ENCODE peak calls at places on chromosomes 12 and 14, in six cellular contexts. One of them, this sample, is unnamed.

GRCh38 chr14:32480337-32480736 is 151.2 kb downstream of the AKAP6 start:
- DNase-seq in adrenal gland: no peak
- DNase-seq in HCT116: no peak
- DNase-seq in CD8-positive, alpha-beta T cell: no peak
- DNase-seq in right atrium auricular region: no peak
- DNase-seq in right cardiac atrium: no peak
- DNase-seq in this sample: no peak

GRCh38 chr12:26152507-26153102 is 27.8 kb upstream of the BHLHE41 start:
- DNase-seq in CD8-positive, alpha-beta T cell: no peak
- DNase-seq in right cardiac atrium: no peak
- DNase-seq in adrenal gland: no peak
- DNase-seq in right atrium auricular region: no peak
- DNase-seq in HCT116: no peak
- DNase-seq in this sample: no peak

GRCh38 chr12:65941388-65941787 is 117.1 kb downstream of the HMGA2 start:
- DNase-seq in right atrium auricular region: no peak
- DNase-seq in right cardiac atrium: no peak
- DNase-seq in adrenal gland: no peak
- DNase-seq in CD8-positive, alpha-beta T cell: no peak
- DNase-seq in HCT116: no peak
- DNase-seq in this sample: no peak

GRCh38 chr12:104137175-104137901 is 672 bp downstream of the NFYB start:
- DNase-seq in right atrium auricular region: no peak
- DNase-seq in right cardiac atrium: peak
- DNase-seq in HCT116: no peak
- DNase-seq in adrenal gland: peak
- DNase-seq in CD8-positive, alpha-beta T cell: peak
- DNase-seq in this sample: no peak

GRCh38 chr12:123089631-123090353 is 61.1 kb downstream of the PITPNM2 start:
- DNase-seq in HCT116: peak
- DNase-seq in right atrium auricular region: no peak
- DNase-seq in CD8-positive, alpha-beta T cell: no peak
- DNase-seq in adrenal gland: peak
- DNase-seq in right cardiac atrium: no peak
- DNase-seq in this sample: peak

GRCh38 chr12:53298154-53298553 is 1.3 kb upstream of the MYG1 start:
- DNase-seq in right cardiac atrium: no peak
- DNase-seq in right atrium auricular region: no peak
- DNase-seq in CD8-positive, alpha-beta T cell: no peak
- DNase-seq in adrenal gland: no peak
- DNase-seq in HCT116: no peak
- DNase-seq in this sample: no peak

GRCh38 chr14:103512701-103513611 is 9.7 kb downstream of the CKB start:
- DNase-seq in HCT116: no peak
- DNase-seq in right cardiac atrium: peak
- DNase-seq in right atrium auricular region: no peak
- DNase-seq in CD8-positive, alpha-beta T cell: no peak
- DNase-seq in adrenal gland: no peak
- DNase-seq in this sample: peak

GRCh38 chr12:96425973-96426372 is 25.7 kb upstream of the CDK17 start:
- DNase-seq in adrenal gland: no peak
- DNase-seq in right cardiac atrium: no peak
- DNase-seq in CD8-positive, alpha-beta T cell: no peak
- DNase-seq in right atrium auricular region: no peak
- DNase-seq in HCT116: no peak
- DNase-seq in this sample: no peak

GRCh38 chr14:91416744-91417133 is 881 bp downstream of the CCDC88C start:
- DNase-seq in adrenal gland: no peak
- DNase-seq in HCT116: no peak
- DNase-seq in right cardiac atrium: no peak
- DNase-seq in CD8-positive, alpha-beta T cell: peak
- DNase-seq in right atrium auricular region: no peak
- DNase-seq in this sample: no peak

GRCh38 chr12:48183091-48183875 is at the start of gene CCDC184:
- DNase-seq in CD8-positive, alpha-beta T cell: peak
- DNase-seq in HCT116: peak
- DNase-seq in adrenal gland: peak
- DNase-seq in right atrium auricular region: peak
- DNase-seq in right cardiac atrium: peak
- DNase-seq in this sample: no peak

GRCh38 chr12:9906888-9907287 is 25.3 kb downstream of the CLEC2A start:
- DNase-seq in right atrium auricular region: no peak
- DNase-seq in CD8-positive, alpha-beta T cell: peak
- DNase-seq in right cardiac atrium: no peak
- DNase-seq in adrenal gland: no peak
- DNase-seq in HCT116: no peak
- DNase-seq in this sample: no peak

GRCh38 chr12:114783176-114783575 is 99.2 kb upstream of the TBX3 start:
- DNase-seq in CD8-positive, alpha-beta T cell: no peak
- DNase-seq in right cardiac atrium: no peak
- DNase-seq in adrenal gland: no peak
- DNase-seq in HCT116: no peak
- DNase-seq in right atrium auricular region: no peak
- DNase-seq in this sample: no peak

GRCh38 chr14:67526676-67527459 is 6.2 kb upstream of the PLEKHH1 start:
- DNase-seq in right atrium auricular region: no peak
- DNase-seq in right cardiac atrium: no peak
- DNase-seq in HCT116: peak
- DNase-seq in adrenal gland: peak
- DNase-seq in CD8-positive, alpha-beta T cell: peak
- DNase-seq in this sample: no peak

GRCh38 chr12:110176745-110177144 is 52.6 kb downstream of the IFT81 start:
- DNase-seq in CD8-positive, alpha-beta T cell: no peak
- DNase-seq in adrenal gland: no peak
- DNase-seq in right cardiac atrium: no peak
- DNase-seq in right atrium auricular region: no peak
- DNase-seq in HCT116: no peak
- DNase-seq in this sample: no peak

GRCh38 chr14:31545328-31545727 is 15.9 kb upstream of the NUBPL start:
- DNase-seq in right atrium auricular region: no peak
- DNase-seq in HCT116: no peak
- DNase-seq in adrenal gland: no peak
- DNase-seq in CD8-positive, alpha-beta T cell: no peak
- DNase-seq in right cardiac atrium: no peak
- DNase-seq in this sample: no peak

GRCh38 chr12:95998611-95999300 is 2.6 kb upstream of the HAL start:
- DNase-seq in adrenal gland: peak
- DNase-seq in right cardiac atrium: no peak
- DNase-seq in CD8-positive, alpha-beta T cell: peak
- DNase-seq in HCT116: peak
- DNase-seq in right atrium auricular region: no peak
- DNase-seq in this sample: no peak

GRCh38 chr12:2139651-2140050 is 86.9 kb downstream of the CACNA1C start:
- DNase-seq in right atrium auricular region: no peak
- DNase-seq in HCT116: no peak
- DNase-seq in CD8-positive, alpha-beta T cell: no peak
- DNase-seq in right cardiac atrium: no peak
- DNase-seq in adrenal gland: no peak
- DNase-seq in this sample: no peak
- H3K27ac ChIP-seq in right atrium auricular region: peak
- H3K27ac ChIP-seq in HCT116: no peak
- H3K27ac ChIP-seq in CD8-positive, alpha-beta T cell: no peak
- H3K27ac ChIP-seq in right cardiac atrium: no peak
- H3K27ac ChIP-seq in adrenal gland: no peak
- H3K27ac ChIP-seq in this sample: no peak

DNA sequence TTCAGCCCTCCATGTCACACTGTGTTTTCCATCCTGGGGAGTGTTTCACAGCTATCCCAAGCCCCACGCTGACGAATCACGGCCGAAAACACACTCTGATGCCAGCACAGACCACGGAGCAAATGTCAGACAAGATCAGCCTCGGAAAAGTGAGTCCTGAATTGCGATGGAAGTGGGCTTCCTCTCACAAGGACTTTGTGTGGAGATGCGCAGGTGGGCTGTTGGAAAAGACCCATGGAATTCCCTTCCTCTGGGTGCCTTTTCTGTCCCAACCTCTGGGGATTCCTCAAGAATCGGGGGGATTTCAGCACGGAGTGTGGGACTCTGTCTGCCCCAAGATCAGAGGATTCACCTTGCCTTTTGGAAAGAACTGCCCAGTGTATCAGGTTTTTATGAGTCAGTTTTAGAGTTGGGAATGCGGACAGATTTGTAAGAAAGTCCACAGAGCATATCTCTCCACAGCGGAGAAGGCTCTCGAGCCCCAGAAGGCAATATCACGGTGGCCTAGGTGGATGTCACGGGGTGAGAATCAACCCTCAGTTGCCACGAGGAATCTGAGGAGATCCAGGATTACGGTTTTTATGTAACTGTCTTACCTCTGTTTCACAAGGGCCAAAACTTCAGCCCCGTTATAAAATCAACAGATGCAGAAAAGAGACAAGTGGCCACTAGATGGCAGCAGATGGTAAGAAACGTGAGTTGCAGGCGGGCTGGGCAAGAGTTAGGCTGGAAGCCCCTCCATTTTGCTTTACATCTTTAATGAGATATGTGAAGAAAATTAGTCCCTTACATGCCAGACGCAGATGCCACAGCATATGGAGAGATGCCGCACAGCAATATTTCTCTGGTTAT is 201.9 kb downstream of the DAD1 start:
- DNase-seq in CD8-positive, alpha-beta T cell: no peak
- DNase-seq in HCT116: peak
- DNase-seq in adrenal gland: peak
- DNase-seq in right cardiac atrium: no peak
- DNase-seq in right atrium auricular region: peak
- DNase-seq in this sample: no peak
- H3K27ac ChIP-seq in CD8-positive, alpha-beta T cell: no peak
- H3K27ac ChIP-seq in HCT116: no peak
- H3K27ac ChIP-seq in adrenal gland: no peak
- H3K27ac ChIP-seq in right cardiac atrium: no peak
- H3K27ac ChIP-seq in right atrium auricular region: no peak
- H3K27ac ChIP-seq in this sample: no peak

DNA sequence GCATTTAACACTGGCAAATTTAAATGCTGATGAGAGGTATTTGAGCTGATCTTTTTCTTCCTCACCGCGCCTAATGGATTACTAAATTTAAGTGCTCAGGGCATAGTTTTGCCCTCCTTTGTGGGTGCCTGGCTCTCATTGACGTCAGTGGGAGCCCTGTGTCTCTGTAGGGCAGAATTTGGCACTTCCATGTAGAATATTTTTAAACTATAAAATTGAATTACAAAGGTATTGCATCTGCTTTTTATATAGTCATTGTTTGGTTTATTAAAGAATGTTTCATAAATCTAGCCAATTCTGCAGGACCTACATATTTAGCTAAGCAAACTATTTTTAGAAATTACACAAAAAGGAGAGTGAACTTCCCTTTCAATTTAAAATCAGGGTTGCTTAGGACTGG is 444.8 kb downstream of the AEBP2 start:
- DNase-seq in right cardiac atrium: no peak
- DNase-seq in adrenal gland: no peak
- DNase-seq in right atrium auricular region: no peak
- DNase-seq in HCT116: no peak
- DNase-seq in CD8-positive, alpha-beta T cell: no peak
- DNase-seq in this sample: no peak
- H3K27ac ChIP-seq in right cardiac atrium: no peak
- H3K27ac ChIP-seq in adrenal gland: no peak
- H3K27ac ChIP-seq in right atrium auricular region: peak
- H3K27ac ChIP-seq in HCT116: no peak
- H3K27ac ChIP-seq in CD8-positive, alpha-beta T cell: no peak
- H3K27ac ChIP-seq in this sample: no peak

DNA sequence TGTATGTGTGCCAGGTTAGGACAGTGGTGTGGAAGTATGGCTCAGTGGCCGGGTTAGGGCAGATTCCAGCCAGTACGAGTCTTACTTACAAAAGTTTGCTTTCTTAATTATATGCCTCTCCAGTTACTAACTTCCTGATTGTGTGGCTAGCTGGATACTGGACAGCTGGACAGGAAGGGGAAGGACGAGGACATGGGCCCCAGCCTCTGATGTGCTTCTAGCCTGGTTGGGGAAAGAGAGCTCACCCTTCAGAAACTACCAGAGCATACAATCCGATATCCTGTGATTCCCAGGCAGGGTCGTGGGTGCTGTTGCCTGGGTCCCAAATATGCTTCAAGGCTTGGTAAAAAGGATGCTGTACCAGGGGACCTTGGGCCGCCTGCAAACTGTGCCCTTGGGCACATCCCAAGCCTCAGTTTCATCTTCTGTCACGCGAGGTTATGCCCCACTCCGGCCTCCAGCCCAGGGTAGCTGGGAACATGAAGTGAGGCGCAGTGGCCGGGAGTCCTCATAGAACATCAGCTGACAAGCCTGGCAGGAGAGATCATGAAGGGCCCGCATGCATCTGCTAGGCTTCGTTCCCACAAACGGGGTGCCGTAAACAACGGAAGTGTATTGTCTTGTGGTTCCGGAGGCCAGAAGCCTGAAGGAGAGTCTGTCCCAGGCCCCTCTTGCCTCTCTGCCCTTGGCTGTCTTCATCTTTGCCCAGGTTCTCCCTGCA is 23.2 kb upstream of the RIN3 start:
- DNase-seq in CD8-positive, alpha-beta T cell: no peak
- DNase-seq in right cardiac atrium: no peak
- DNase-seq in adrenal gland: no peak
- DNase-seq in right atrium auricular region: peak
- DNase-seq in HCT116: no peak
- DNase-seq in this sample: no peak
- H3K27ac ChIP-seq in CD8-positive, alpha-beta T cell: no peak
- H3K27ac ChIP-seq in right cardiac atrium: no peak
- H3K27ac ChIP-seq in adrenal gland: no peak
- H3K27ac ChIP-seq in right atrium auricular region: no peak
- H3K27ac ChIP-seq in HCT116: no peak
- H3K27ac ChIP-seq in this sample: peak

This sample was measured in epithelial cell of prostate.